ENCODE peak calls at places on chromosomes 3 and 15, in ten cellular contexts. L is A549, N is nephron progenitor cell, X is mesothelial cell of epicardium, V is GM13976, H is heart right ventricle, P is AG09319, G is epithelial cell of esophagus, T is MCF 10A, M is neural progenitor cell. Z is an unnamed sample.

GRCh38 chr15:36407647-36408046 is 171.8 kb upstream of the CDIN1 start:
- DNase-seq in P (no peak), G (peak), V (no peak), M (no peak), N (no peak), X (no peak), T (peak), H (no peak), L (no peak), Z (no peak)

GRCh38 chr15:32784571-32784970 is 66.8 kb downstream of the GREM1 start:
- DNase-seq in G (peak), N (no peak), P (no peak), X (no peak), V (no peak), H (no peak), L (no peak), M (no peak), T (no peak), Z (no peak)

GRCh38 chr15:60918234-60918964 is 310.7 kb downstream of the RORA start:
- DNase-seq in T (no peak), N (no peak), V (no peak), L (no peak), H (no peak), X (peak), G (peak), P (no peak), M (no peak), Z (no peak)

GRCh38 chr3:189041482-189042090 is 130.2 kb upstream of the TPRG1 start:
- DNase-seq in T (peak), P (no peak), L (peak), H (peak), G (peak), M (peak), N (peak), X (no peak), V (peak), Z (peak)

GRCh38 chr3:55512586-55513343 is 25.7 kb upstream of the WNT5A start:
- DNase-seq in X (no peak), V (no peak), M (no peak), G (no peak), L (no peak), N (no peak), P (no peak), H (no peak), T (no peak), Z (no peak)

GRCh38 chr3:131812433-131812832 is 222.4 kb downstream of the CPNE4 start:
- DNase-seq in G (peak), N (no peak), M (no peak), P (no peak), T (peak), V (no peak), H (no peak), X (no peak), L (no peak), Z (no peak)

GRCh38 chr15:68373028-68373427 is 58.9 kb downstream of the ITGA11 start:
- DNase-seq in L (no peak), H (no peak), X (no peak), T (no peak), M (no peak), V (no peak), P (no peak), N (no peak), G (no peak), Z (no peak)

GRCh38 chr3:67610458-67610857 is 44.0 kb downstream of the SUCLG2 start:
- DNase-seq in G (peak), H (no peak), V (no peak), T (peak), L (peak), X (no peak), N (no peak), M (no peak), P (no peak), Z (no peak)

GRCh38 chr3:114223146-114223545 is 14.2 kb downstream of the ZNF80 start:
- DNase-seq in G (no peak), X (no peak), V (no peak), N (no peak), M (no peak), L (no peak), T (no peak), H (no peak), P (no peak), Z (no peak)

GRCh38 chr3:134791992-134792391 is 3.1 kb upstream of the EPHB1 start:
- DNase-seq in M (no peak), V (no peak), X (no peak), H (no peak), L (no peak), T (no peak), N (no peak), G (no peak), P (no peak), Z (no peak)

GRCh38 chr3:155185623-155186022 is 105.5 kb downstream of the MME start:
- DNase-seq in X (no peak), H (no peak), M (no peak), P (peak), L (no peak), T (peak), G (peak), N (no peak), V (no peak), Z (no peak)

GRCh38 chr3:72071624-72072023 is 286.7 kb upstream of the PROK2 start:
- DNase-seq in P (no peak), H (no peak), L (no peak), N (no peak), G (no peak), X (no peak), T (no peak), M (no peak), V (no peak), Z (no peak)

GRCh38 chr15:72271895-72272212 is 500 bp downstream of the PARP6 start:
- DNase-seq in V (no peak), X (no peak), M (peak), L (peak), H (no peak), T (peak), N (no peak), P (no peak), G (peak), Z (peak)

GRCh38 chr15:82312611-82313349 is 36.5 kb downstream of the GOLGA6L10 start:
- DNase-seq in L (no peak), M (no peak), G (no peak), P (no peak), T (no peak), N (no peak), H (no peak), X (peak), V (no peak), Z (no peak)

GRCh38 chr15:51869074-51869425 is 39.6 kb downstream of the TMOD3 start:
- DNase-seq in T (peak), M (no peak), H (no peak), P (no peak), L (peak), N (no peak), V (no peak), X (no peak), G (peak), Z (no peak)

GRCh38 chr3:18988619-18989229 is 159.6 kb upstream of the KCNH8 start:
- DNase-seq in V (no peak), N (no peak), H (no peak), X (no peak), L (peak), T (peak), M (peak), G (peak), P (no peak), Z (no peak)
- TF ChIP-seq CTCF in V (peak), N (peak), H (peak), X (peak), L (peak), T (peak), M (peak), G (peak), P (no peak), Z (peak)

DNA sequence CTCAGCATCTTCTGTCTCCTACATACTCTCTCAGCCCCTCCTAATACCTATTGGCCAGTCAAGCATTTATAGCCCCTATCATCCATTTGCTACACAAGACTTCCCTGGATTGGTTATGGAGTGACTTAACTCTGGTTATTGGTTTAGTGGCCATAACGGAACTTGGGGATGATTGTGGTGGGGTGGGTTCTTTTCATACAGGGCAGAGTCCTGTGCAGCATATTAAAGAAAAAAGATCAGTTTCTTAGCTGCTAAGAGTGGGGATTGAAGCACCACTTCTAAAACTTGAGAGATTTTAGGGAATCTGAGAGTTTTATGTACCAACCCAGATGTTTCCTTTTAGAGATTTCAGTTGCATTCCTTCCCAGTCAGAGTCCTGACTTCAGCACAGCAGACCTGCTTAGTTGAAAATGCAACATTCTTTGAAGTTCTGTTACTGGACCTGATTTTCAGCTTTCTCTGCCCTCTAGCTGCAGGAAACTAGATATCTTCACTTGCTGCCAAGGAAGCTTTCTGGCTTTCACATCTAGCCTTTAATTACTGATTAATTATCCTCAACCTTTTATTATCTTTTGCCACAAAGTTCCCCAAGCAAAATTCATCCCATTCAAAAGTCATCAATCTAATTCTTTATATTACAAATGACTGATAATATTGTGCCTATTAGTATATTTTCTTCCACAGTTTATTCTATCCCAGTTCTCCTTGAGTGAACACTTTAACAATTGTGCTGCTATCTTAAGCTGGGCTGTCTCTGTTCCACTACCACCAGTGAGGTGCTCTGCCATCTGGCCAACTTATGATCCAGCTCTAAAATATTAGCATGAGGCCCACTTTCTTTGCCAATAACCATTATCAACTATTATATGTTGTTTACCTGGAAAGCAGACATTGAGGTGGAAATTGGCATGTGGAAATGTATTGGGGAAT is 906.0 kb upstream of the ALCAM start:
- DNase-seq in L (no peak), N (no peak), H (no peak), X (no peak), M (peak), T (peak), V (no peak), G (peak), P (peak), Z (no peak)
- TF ChIP-seq CTCF in L (peak), N (peak), H (peak), X (no peak), M (peak), T (peak), V (peak), G (peak), P (peak), Z (no peak)

GRCh38 chr3:128567705-128568356 is 74.8 kb upstream of the GATA2 start:
- DNase-seq in M (no peak), V (no peak), X (no peak), G (no peak), L (no peak), P (no peak), T (no peak), N (no peak), H (no peak), Z (no peak)
- TF ChIP-seq CTCF in M (no peak), V (no peak), X (peak), G (peak), L (no peak), P (no peak), T (no peak), N (no peak), H (no peak), Z (no peak)

GRCh38 chr3:65425880-65426279 is 612.8 kb downstream of the MAGI1 start:
- DNase-seq in L (no peak), V (no peak), N (no peak), T (peak), P (no peak), M (peak), H (no peak), X (no peak), G (peak), Z (no peak)
- TF ChIP-seq CTCF in L (no peak), V (no peak), N (peak), T (peak), P (peak), M (peak), H (peak), X (no peak), G (peak), Z (no peak)

GRCh38 chr3:196632033-196632751 is 7.3 kb upstream of the NRROS start:
- DNase-seq in M (peak), L (peak), H (peak), V (peak), N (peak), P (no peak), G (peak), T (peak), X (peak), Z (peak)
- TF ChIP-seq CTCF in M (no peak), L (no peak), H (peak), V (peak), N (no peak), P (peak), G (peak), T (peak), X (no peak), Z (peak)

DNA sequence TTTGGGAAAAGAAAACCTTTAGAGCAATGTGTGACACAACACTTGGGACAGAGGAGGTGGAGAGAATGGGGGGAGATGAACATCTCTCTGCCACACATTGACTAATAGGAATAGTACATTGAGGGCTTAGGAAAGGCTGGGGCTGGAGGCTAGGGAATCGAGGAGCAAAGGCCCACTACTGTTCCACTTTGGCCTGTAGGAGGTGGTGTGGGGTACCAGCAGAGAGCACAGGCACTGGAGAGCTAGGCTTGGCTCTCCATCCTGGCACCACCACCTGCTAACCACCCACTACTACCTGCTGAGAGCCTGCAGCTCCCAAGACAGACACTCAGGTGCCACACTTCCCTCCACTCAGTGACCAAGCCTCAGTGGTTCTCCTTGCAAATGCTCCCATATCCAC is 19.4 kb downstream of the CCDC32 start:
- DNase-seq in M (no peak), H (no peak), N (no peak), X (no peak), G (no peak), L (no peak), P (no peak), V (no peak), T (no peak), Z (no peak)
- TF ChIP-seq CTCF in M (no peak), H (no peak), N (no peak), X (no peak), G (no peak), L (no peak), P (no peak), V (no peak), T (no peak), Z (peak)

GRCh38 chr3:181948286-181948685 is 236.6 kb downstream of the SOX2 start:
- DNase-seq in P (no peak), L (no peak), H (no peak), V (no peak), X (no peak), T (peak), G (peak), N (no peak), M (peak), Z (no peak)
- TF ChIP-seq CTCF in P (no peak), L (peak), H (no peak), V (no peak), X (no peak), T (peak), G (peak), N (no peak), M (peak), Z (no peak)